ENCODE peak calls at places on chromosomes 3 and 15, in six cellular contexts. O is GM23248, U is spleen, S is non-pigmented ciliary epithelial cell, C is SW480, K is H9. W is an unnamed sample.

GRCh38 chr15:52441846-52442245 is 86.8 kb downstream of the MYO5A start:
- DNase-seq in K (no peak), C (no peak), O (peak; percentile 42), S (no peak), U (no peak), W (no peak)

GRCh38 chr15:58249646-58250312 is 111.6 kb downstream of the AQP9 start:
- DNase-seq in S (no peak), O (no peak), C (no peak), K (no peak), U (no peak), W (no peak)

GRCh38 chr15:76353903-76354302 is 17.3 kb downstream of the ISL2 start:
- DNase-seq in K (no peak), C (no peak), O (no peak), S (no peak), U (no peak), W (no peak)

GRCh38 chr3:13053425-13053824 is 19.8 kb downstream of the IQSEC1 start:
- DNase-seq in O (no peak), C (no peak), S (no peak), K (no peak), U (no peak), W (no peak)

GRCh38 chr3:113222412-113223086 is 11.2 kb downstream of the BOC start:
- DNase-seq in U (peak; percentile 50), S (no peak), K (no peak), O (peak; percentile 31), C (no peak), W (no peak)

GRCh38 chr3:16060358-16060852 is 114.1 kb upstream of the GALNT15 start:
- DNase-seq in O (peak; percentile 99), K (peak; percentile 42), U (no peak), S (peak; percentile 100), C (peak; percentile 95), W (peak; percentile 97)

GRCh38 chr3:150237490-150237889 is 170.6 kb upstream of the TSC22D2 start:
- DNase-seq in S (no peak), C (no peak), U (no peak), K (no peak), O (peak; percentile 85), W (no peak)

GRCh38 chr3:48715179-48715800 is 1.7 kb downstream of the IP6K2 start:
- DNase-seq in S (no peak), K (no peak), O (peak; percentile 88), C (no peak), U (no peak), W (peak; percentile 93)

GRCh38 chr3:184590795-184591194 is 29.2 kb downstream of the EPHB3 start:
- DNase-seq in K (no peak), U (no peak), O (no peak), C (no peak), S (no peak), W (no peak)

GRCh38 chr3:101643861-101644613 is 32.9 kb downstream of the ZBTB11 start:
- DNase-seq in S (peak; percentile 22), K (no peak), U (no peak), C (no peak), O (peak; percentile 70), W (no peak)

GRCh38 chr15:57920916-57921315 is 144.6 kb downstream of the ALDH1A2 start:
- DNase-seq in O (no peak), S (no peak), K (no peak), U (no peak), C (no peak), W (no peak)

GRCh38 chr3:58216496-58217197 is 5.9 kb upstream of the DNASE1L3 start:
- DNase-seq in C (no peak), U (no peak), O (peak; percentile 16), S (no peak), K (no peak), W (no peak)

GRCh38 chr3:133408961-133409360 is 9.1 kb downstream of the BFSP2 start:
- DNase-seq in U (no peak), S (peak; percentile 24), C (peak; percentile 27), K (no peak), O (peak; percentile 65), W (no peak)

GRCh38 chr3:9866639-9867038 is 13.4 kb downstream of the CIDEC start:
- DNase-seq in U (no peak), K (no peak), O (no peak), S (no peak), C (no peak), W (no peak)

GRCh38 chr3:149512073-149512782 is 37.7 kb downstream of the TM4SF4 start:
- DNase-seq in S (no peak), C (peak; percentile 71), U (peak; percentile 83), K (peak; percentile 79), O (peak; percentile 80), W (peak; percentile 77)

W was measured in mesendoderm.